ENCODE peak calls at places on chromosomes 7 and 10, in nine cellular contexts. A is heart left ventricle, R is MCF 10A, M is BJ, W is upper lobe of right lung, P is dorsolateral prefrontal cortex, T is gastrocnemius medialis, C is uterus, H is fibroblast of lung. Q is an unnamed sample.

GRCh38 chr10:35433851-35434426 is 97.6 kb downstream of the CCNY start:
- DNase-seq in A (no peak), T (no peak), P (no peak), C (no peak), H (peak), W (no peak), R (no peak), M (no peak), Q (no peak)

GRCh38 chr7:22569586-22570321 is 69.8 kb upstream of the STEAP1B start:
- DNase-seq in R (peak), A (no peak), H (peak), T (no peak), C (no peak), W (peak), P (no peak), M (no peak), Q (no peak)

GRCh38 chr7:156039971-156040677 is 227.9 kb upstream of the SHH start:
- DNase-seq in T (no peak), W (no peak), R (no peak), A (no peak), M (no peak), H (no peak), P (peak), C (no peak), Q (no peak)

GRCh38 chr7:122143376-122143750 is 686 bp downstream of the AASS start:
- DNase-seq in M (no peak), H (peak), C (peak), R (peak), A (peak), T (peak), W (no peak), P (peak), Q (peak)

GRCh38 chr7:76189276-76189675 is 12.4 kb upstream of the SRRM3 start:
- DNase-seq in A (no peak), W (no peak), C (no peak), H (no peak), R (no peak), P (no peak), T (no peak), M (no peak), Q (no peak)

GRCh38 chr7:99244942-99245341 is 27.7 kb upstream of the MYH16 start:
- DNase-seq in R (peak), A (no peak), M (peak), T (no peak), C (no peak), H (no peak), P (no peak), W (no peak), Q (no peak)

GRCh38 chr10:15642095-15642494 is 77.6 kb downstream of the ITGA8 start:
- DNase-seq in W (no peak), T (no peak), C (no peak), H (peak), M (no peak), R (peak), P (no peak), A (no peak), Q (no peak)

GRCh38 chr10:86969421-86970041 is 1.2 kb downstream of the ADIRF start:
- DNase-seq in P (peak), H (peak), W (no peak), R (peak), T (peak), M (no peak), C (peak), A (peak), Q (no peak)

GRCh38 chr10:123165445-123166072 is 11.4 kb downstream of the BUB3 start:
- DNase-seq in T (no peak), W (no peak), C (no peak), A (no peak), M (no peak), H (no peak), R (no peak), P (no peak), Q (no peak)
- TF ChIP-seq CTCF in T (no peak), W (no peak), C (no peak), A (no peak), M (no peak), H (no peak), R (no peak), P (no peak), Q (no peak)

GRCh38 chr7:54299426-54299825 is 242.7 kb upstream of the VSTM2A start:
- DNase-seq in A (no peak), W (no peak), R (no peak), M (no peak), T (no peak), P (no peak), C (no peak), H (no peak), Q (no peak)
- TF ChIP-seq CTCF in A (no peak), W (no peak), R (no peak), M (no peak), T (no peak), P (no peak), C (no peak), H (no peak), Q (no peak)

GRCh38 chr10:104029528-104029875 is 56.2 kb downstream of the COL17A1 start:
- DNase-seq in C (peak), W (no peak), A (peak), P (peak), H (peak), T (peak), M (no peak), R (no peak), Q (no peak)

GRCh38 chr10:104028823-104029527 is 56.7 kb downstream of the COL17A1 start:
- DNase-seq in W (no peak), P (no peak), A (no peak), M (no peak), H (no peak), T (no peak), C (no peak), R (no peak), Q (no peak)

GRCh38 chr10:104026762-104027161 is 58.9 kb downstream of the COL17A1 start:
- DNase-seq in A (no peak), W (no peak), M (no peak), C (no peak), H (no peak), P (no peak), R (no peak), T (no peak), Q (no peak)

GRCh38 chr10:104025524-104025923 is 58.6 kb downstream of the SLK start:
- DNase-seq in M (no peak), W (no peak), H (no peak), R (no peak), A (no peak), T (no peak), P (no peak), C (no peak), Q (no peak)

DNA sequence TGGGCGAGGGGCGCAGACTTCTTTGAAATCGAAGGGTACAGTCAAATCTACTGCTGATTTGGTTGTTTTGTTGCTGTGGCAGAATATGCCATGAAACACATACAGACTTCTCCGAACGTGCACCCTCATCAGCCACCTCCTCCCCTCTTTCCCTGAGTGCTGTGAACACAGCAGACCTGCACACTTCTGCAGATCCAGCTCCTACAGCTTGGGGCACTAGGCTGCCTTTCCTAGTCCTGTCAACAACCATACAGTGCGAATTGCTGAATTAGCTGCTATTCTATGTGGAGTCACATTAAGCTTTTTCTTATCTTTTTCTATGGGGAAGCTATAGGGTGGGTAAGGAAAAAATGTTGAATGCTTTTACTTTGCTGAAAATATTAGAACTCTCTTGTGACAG is 57.5 kb downstream of the COL17A1 start:
- DNase-seq in M (no peak), H (peak), C (no peak), P (peak), A (peak), W (no peak), T (no peak), R (peak), Q (no peak)
- TF ChIP-seq CTCF in M (peak), H (peak), C (peak), P (peak), A (peak), W (peak), T (peak), R (peak), Q (peak)

DNA sequence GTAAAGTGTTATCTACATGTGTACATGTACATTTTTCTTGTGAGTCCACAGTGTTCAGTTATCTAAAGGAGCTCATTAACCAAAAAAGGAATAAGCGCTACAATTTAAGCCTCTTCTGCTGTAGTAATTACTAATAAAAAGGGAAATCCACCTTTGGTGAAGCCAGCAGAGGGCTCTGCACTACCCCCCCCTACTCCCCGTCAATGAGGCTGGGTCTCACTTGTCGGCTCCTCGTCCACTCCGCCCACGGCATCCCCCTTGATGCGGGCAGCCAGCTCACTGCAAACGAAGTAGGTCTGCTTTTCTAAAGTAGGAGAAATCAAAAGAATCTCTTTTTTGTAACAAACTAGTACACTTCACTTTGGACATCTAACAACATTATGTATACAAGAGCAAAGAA is 4.7 kb upstream of the WASHC2A start:
- DNase-seq in C (no peak), A (no peak), R (no peak), T (no peak), M (no peak), H (no peak), W (no peak), P (no peak), Q (no peak)
- TF ChIP-seq CTCF in C (no peak), A (no peak), R (no peak), T (no peak), M (no peak), H (no peak), W (no peak), P (no peak), Q (no peak)

GRCh38 chr7:139699640-139700504 is 77.9 kb downstream of the HIPK2 start:
- DNase-seq in T (no peak), C (no peak), H (no peak), W (no peak), P (no peak), M (no peak), R (no peak), A (no peak), Q (no peak)
- TF ChIP-seq CTCF in T (no peak), C (no peak), H (no peak), W (no peak), P (no peak), M (no peak), R (no peak), A (no peak), Q (no peak)

DNA sequence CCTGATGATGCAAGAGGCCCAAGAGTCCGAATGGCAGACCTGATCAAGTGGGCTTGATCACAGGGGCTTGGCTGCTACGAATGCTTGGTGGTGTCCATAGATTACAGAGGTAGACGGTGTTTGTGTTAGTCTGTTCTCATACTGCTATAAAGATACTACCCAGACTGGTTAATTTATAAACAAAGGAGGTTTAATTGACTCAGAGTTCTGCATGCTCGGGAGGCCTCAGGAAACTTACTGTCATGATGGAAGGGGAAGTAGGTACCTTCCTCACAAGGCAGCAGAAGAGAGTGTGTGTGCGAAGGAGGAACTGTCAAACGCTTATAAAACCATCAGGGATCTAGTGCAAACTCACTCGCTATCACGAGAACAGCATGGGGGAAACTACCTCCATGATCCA is 268.9 kb upstream of the KLF6 start:
- DNase-seq in W (no peak), R (no peak), A (no peak), M (no peak), P (no peak), T (no peak), H (no peak), C (no peak), Q (no peak)
- TF ChIP-seq CTCF in W (no peak), R (no peak), A (no peak), M (no peak), P (no peak), T (no peak), H (no peak), C (no peak), Q (no peak)

GRCh38 chr10:90592903-90593302 is 264.9 kb downstream of the HTR7 start:
- DNase-seq in C (no peak), H (peak), R (peak), T (peak), M (no peak), P (no peak), A (peak), W (no peak), Q (peak)
- TF ChIP-seq CTCF in C (no peak), H (peak), R (peak), T (no peak), M (peak), P (peak), A (peak), W (peak), Q (peak)

Q was measured in neural crest cell.